ENCODE peak calls at places on chromosomes 4 and X, in eight cellular contexts. J, B, K, U, R, X, W and T are unnamed samples.

GRCh38 chr4:186915816-186916215 is 192.2 kb upstream of the FAT1 start:
- DNase-seq in J (no peak), B (no peak), K (no peak), U (no peak), R (no peak), X (no peak), W (no peak), T (no peak)

GRCh38 chrX:46849933-46850332 is 13.1 kb downstream of the RP2 start:
- DNase-seq in J (no peak), B (no peak), K (no peak), U (no peak), R (no peak), X (no peak), W (no peak), T (no peak)

GRCh38 chr4:145034727-145035211 is 63.2 kb downstream of the ANAPC10 start:
- DNase-seq in J (no peak), B (no peak), K (no peak), U (no peak), R (no peak), X (peak), W (peak), T (peak)

GRCh38 chr4:6360385-6360784 is 90.7 kb downstream of the WFS1 start:
- DNase-seq in J (no peak), B (no peak), K (no peak), U (no peak), R (no peak), X (no peak), W (no peak), T (no peak)

GRCh38 chr4:96691496-96691895 is 851.6 kb downstream of the PDHA2 start:
- DNase-seq in J (no peak), B (no peak), K (no peak), U (no peak), R (no peak), X (no peak), W (no peak), T (no peak)

GRCh38 chr4:105197777-105198176 is 51.1 kb downstream of the TET2 start:
- DNase-seq in J (no peak), B (no peak), K (no peak), U (no peak), R (no peak), X (no peak), W (no peak), T (no peak)

GRCh38 chr4:72555377-72555831 is 13.6 kb downstream of the ADAMTS3 start:
- DNase-seq in J (no peak), B (no peak), K (no peak), U (no peak), R (no peak), X (no peak), W (no peak), T (no peak)

GRCh38 chrX:9885150-9885549 is 82.0 kb upstream of the CLDN34 start:
- DNase-seq in J (peak), B (peak), K (no peak), U (no peak), R (peak), X (peak), W (peak), T (peak)

GRCh38 chr4:78864405-78865024 is 74.7 kb downstream of the PAQR3 start:
- DNase-seq in J (no peak), B (peak), K (no peak), U (peak), R (peak), X (peak), W (peak), T (peak)

GRCh38 chr4:118281611-118282442 is 71.0 kb downstream of the PRSS12 start:
- DNase-seq in J (no peak), B (no peak), K (no peak), U (peak), R (peak), X (peak), W (no peak), T (peak)

GRCh38 chr4:113547487-113548042 is 214.0 kb downstream of the CAMK2D start:
- DNase-seq in J (peak), B (peak), K (peak), U (peak), R (peak), X (peak), W (peak), T (peak)

GRCh38 chrX:31353095-31353494 is 281.3 kb upstream of the FTHL17 start:
- DNase-seq in J (no peak), B (no peak), K (no peak), U (peak), R (no peak), X (peak), W (no peak), T (peak)

GRCh38 chr4:25454491-25454890 is 77.4 kb downstream of the ANAPC4 start:
- DNase-seq in J (no peak), B (no peak), K (no peak), U (no peak), R (no peak), X (no peak), W (no peak), T (no peak)

GRCh38 chr4:168318266-168318895 is at the start of gene DDX60:
- DNase-seq in J (peak), B (peak), K (peak), U (peak), R (peak), X (peak), W (peak), T (peak)

GRCh38 chrX:24398766-24399165 is 38.3 kb downstream of the SUPT20HL1 start:
- DNase-seq in J (no peak), B (no peak), K (no peak), U (no peak), R (no peak), X (no peak), W (no peak), T (no peak)

GRCh38 chrX:154483325-154483724 is 3.1 kb downstream of the UBL4A start:
- DNase-seq in J (no peak), B (no peak), K (no peak), U (no peak), R (no peak), X (no peak), W (no peak), T (no peak)

GRCh38 chr4:67456577-67457196 is 88.6 kb downstream of the CENPC start:
- DNase-seq in J (no peak), B (no peak), K (no peak), U (no peak), R (no peak), X (no peak), W (no peak), T (no peak)

GRCh38 chr4:90951037-90951436 is 823.8 kb downstream of the CCSER1 start:
- DNase-seq in J (no peak), B (no peak), K (no peak), U (no peak), R (no peak), X (peak), W (no peak), T (no peak)

GRCh38 chr4:155478336-155478825 is 101.6 kb upstream of the MAP9 start:
- DNase-seq in J (no peak), B (no peak), K (no peak), U (no peak), R (no peak), X (no peak), W (no peak), T (no peak)

GRCh38 chr4:33722800-33723511 is 2521.4 kb downstream of the ARAP2 start:
- DNase-seq in J (no peak), B (no peak), K (no peak), U (no peak), R (no peak), X (no peak), W (no peak), T (peak)

GRCh38 chr4:2064276-2064991 is 5.3 kb downstream of the NAT8L start:
- DNase-seq in J (no peak), B (no peak), K (no peak), U (no peak), R (no peak), X (no peak), W (no peak), T (no peak)

GRCh38 chr4:120830204-120830603 is 92.3 kb downstream of the PRDM5 start:
- DNase-seq in J (no peak), B (no peak), K (no peak), U (no peak), R (no peak), X (no peak), W (peak), T (no peak)

GRCh38 chrX:68588653-68589371 is 58.7 kb upstream of the STARD8 start:
- DNase-seq in J (no peak), B (no peak), K (no peak), U (no peak), R (no peak), X (no peak), W (no peak), T (no peak)

GRCh38 chr4:26509681-26510333 is 19.5 kb upstream of the CCKAR start:
- DNase-seq in J (no peak), B (no peak), K (no peak), U (no peak), R (no peak), X (no peak), W (no peak), T (peak)

GRCh38 chr4:163544407-163545038 is 50.0 kb downstream of the TMA16 start:
- DNase-seq in J (peak), B (peak), K (peak), U (no peak), R (peak), X (peak), W (peak), T (peak)

GRCh38 chr4:176443646-176444409 is 124.1 kb downstream of the SPCS3 start:
- DNase-seq in J (no peak), B (no peak), K (no peak), U (no peak), R (no peak), X (no peak), W (no peak), T (no peak)

GRCh38 chr4:88171206-88171605 is 12.8 kb upstream of the ABCG2 start:
- DNase-seq in J (no peak), B (no peak), K (no peak), U (no peak), R (no peak), X (no peak), W (no peak), T (no peak)